ENCODE peak calls at places on chromosomes 4 and X, in ten cellular contexts. One of them, this sample, is unnamed.

GRCh38 chr4:37603070-37603468 is 83.1 kb downstream of the RELL1 start:
- DNase-seq in activated CD4-positive, alpha-beta T cell treated with anti-CD3 and anti-CD28 coated beads, Interleukin-2, amount 50 U/mL, for 1 hour: peak; percentile 75
- DNase-seq in hepatocyte: peak; percentile 83
- DNase-seq in astrocyte of the spinal cord: peak; percentile 72
- DNase-seq in choroid plexus epithelial cell: peak; percentile 84
- DNase-seq in NCI-H774: peak; percentile 59
- DNase-seq in HFFc6: peak; percentile 68
- DNase-seq in effector memory CD8-positive, alpha-beta T cell: peak; percentile 73
- DNase-seq in stimulated activated CD8-positive, alpha-beta memory T cell treated with anti-CD3 and anti-CD28 coated beads, Interleukin-4, amount 100 ng/mL, for 24 hours: peak; percentile 64
- DNase-seq in SK-N-SH: peak; percentile 85
- DNase-seq in this sample: peak; percentile 71

GRCh38 chrX:153533041-153533565 is 15.7 kb downstream of the ATP2B3 start:
- DNase-seq in SK-N-SH: no peak
- DNase-seq in astrocyte of the spinal cord: no peak
- DNase-seq in HFFc6: no peak
- DNase-seq in stimulated activated CD8-positive, alpha-beta memory T cell treated with anti-CD3 and anti-CD28 coated beads, Interleukin-4, amount 100 ng/mL, for 24 hours: no peak
- DNase-seq in effector memory CD8-positive, alpha-beta T cell: no peak
- DNase-seq in NCI-H774: no peak
- DNase-seq in activated CD4-positive, alpha-beta T cell treated with anti-CD3 and anti-CD28 coated beads, Interleukin-2, amount 50 U/mL, for 1 hour: no peak
- DNase-seq in choroid plexus epithelial cell: peak; percentile 24
- DNase-seq in hepatocyte: no peak
- DNase-seq in this sample: no peak

GRCh38 chr4:138239496-138239895 is 2.7 kb downstream of the SLC7A11 start:
- DNase-seq in activated CD4-positive, alpha-beta T cell treated with anti-CD3 and anti-CD28 coated beads, Interleukin-2, amount 50 U/mL, for 1 hour: no peak
- DNase-seq in NCI-H774: no peak
- DNase-seq in astrocyte of the spinal cord: no peak
- DNase-seq in SK-N-SH: no peak
- DNase-seq in effector memory CD8-positive, alpha-beta T cell: no peak
- DNase-seq in stimulated activated CD8-positive, alpha-beta memory T cell treated with anti-CD3 and anti-CD28 coated beads, Interleukin-4, amount 100 ng/mL, for 24 hours: no peak
- DNase-seq in HFFc6: no peak
- DNase-seq in hepatocyte: no peak
- DNase-seq in choroid plexus epithelial cell: no peak
- DNase-seq in this sample: no peak

GRCh38 chr4:86036729-86037128 is 323.1 kb downstream of the MAPK10 start:
- DNase-seq in activated CD4-positive, alpha-beta T cell treated with anti-CD3 and anti-CD28 coated beads, Interleukin-2, amount 50 U/mL, for 1 hour: no peak
- DNase-seq in NCI-H774: no peak
- DNase-seq in effector memory CD8-positive, alpha-beta T cell: no peak
- DNase-seq in SK-N-SH: no peak
- DNase-seq in choroid plexus epithelial cell: peak; percentile 78
- DNase-seq in astrocyte of the spinal cord: peak; percentile 76
- DNase-seq in stimulated activated CD8-positive, alpha-beta memory T cell treated with anti-CD3 and anti-CD28 coated beads, Interleukin-4, amount 100 ng/mL, for 24 hours: no peak
- DNase-seq in hepatocyte: no peak
- DNase-seq in HFFc6: peak; percentile 23
- DNase-seq in this sample: no peak

GRCh38 chr4:7338059-7338452 is 96.7 kb downstream of the PSAPL1 start:
- DNase-seq in stimulated activated CD8-positive, alpha-beta memory T cell treated with anti-CD3 and anti-CD28 coated beads, Interleukin-4, amount 100 ng/mL, for 24 hours: no peak
- DNase-seq in hepatocyte: no peak
- DNase-seq in HFFc6: no peak
- DNase-seq in NCI-H774: no peak
- DNase-seq in SK-N-SH: no peak
- DNase-seq in effector memory CD8-positive, alpha-beta T cell: no peak
- DNase-seq in astrocyte of the spinal cord: no peak
- DNase-seq in choroid plexus epithelial cell: no peak
- DNase-seq in activated CD4-positive, alpha-beta T cell treated with anti-CD3 and anti-CD28 coated beads, Interleukin-2, amount 50 U/mL, for 1 hour: no peak
- DNase-seq in this sample: no peak

GRCh38 chr4:171170671-171171070 is 642.5 kb upstream of the GALNTL6 start:
- DNase-seq in NCI-H774: no peak
- DNase-seq in choroid plexus epithelial cell: no peak
- DNase-seq in SK-N-SH: no peak
- DNase-seq in activated CD4-positive, alpha-beta T cell treated with anti-CD3 and anti-CD28 coated beads, Interleukin-2, amount 50 U/mL, for 1 hour: no peak
- DNase-seq in stimulated activated CD8-positive, alpha-beta memory T cell treated with anti-CD3 and anti-CD28 coated beads, Interleukin-4, amount 100 ng/mL, for 24 hours: no peak
- DNase-seq in effector memory CD8-positive, alpha-beta T cell: no peak
- DNase-seq in astrocyte of the spinal cord: no peak
- DNase-seq in hepatocyte: no peak
- DNase-seq in HFFc6: no peak
- DNase-seq in this sample: no peak

GRCh38 chrX:13763489-13763888 is 28.9 kb downstream of the OFD1 start:
- DNase-seq in stimulated activated CD8-positive, alpha-beta memory T cell treated with anti-CD3 and anti-CD28 coated beads, Interleukin-4, amount 100 ng/mL, for 24 hours: no peak
- DNase-seq in effector memory CD8-positive, alpha-beta T cell: no peak
- DNase-seq in NCI-H774: no peak
- DNase-seq in SK-N-SH: no peak
- DNase-seq in hepatocyte: no peak
- DNase-seq in choroid plexus epithelial cell: no peak
- DNase-seq in HFFc6: no peak
- DNase-seq in activated CD4-positive, alpha-beta T cell treated with anti-CD3 and anti-CD28 coated beads, Interleukin-2, amount 50 U/mL, for 1 hour: no peak
- DNase-seq in astrocyte of the spinal cord: no peak
- DNase-seq in this sample: no peak

GRCh38 chr4:48329976-48330375 is 11.4 kb upstream of the SLAIN2 start:
- DNase-seq in astrocyte of the spinal cord: peak; percentile 91
- DNase-seq in choroid plexus epithelial cell: peak; percentile 91
- DNase-seq in stimulated activated CD8-positive, alpha-beta memory T cell treated with anti-CD3 and anti-CD28 coated beads, Interleukin-4, amount 100 ng/mL, for 24 hours: no peak
- DNase-seq in NCI-H774: no peak
- DNase-seq in HFFc6: peak; percentile 80
- DNase-seq in activated CD4-positive, alpha-beta T cell treated with anti-CD3 and anti-CD28 coated beads, Interleukin-2, amount 50 U/mL, for 1 hour: no peak
- DNase-seq in effector memory CD8-positive, alpha-beta T cell: no peak
- DNase-seq in SK-N-SH: no peak
- DNase-seq in hepatocyte: no peak
- DNase-seq in this sample: no peak

This sample was measured in GM12892.